ENCODE peak calls at places on chromosomes 16 and 17, in four cellular contexts. T, Q, A and C are unnamed samples.

GRCh38 chr17:66268247-66268927 is 34.0 kb upstream of the PRKCA start:
- DNase-seq in Q (peak), T (no peak), A (no peak), C (no peak)

GRCh38 chr17:19645608-19646250 is 2.8 kb upstream of the ALDH3A2 start:
- DNase-seq in T (peak), Q (no peak), A (peak), C (no peak)

GRCh38 chr17:44968225-44969143 is at the start of gene C1QL1:
- DNase-seq in A (peak), Q (peak), T (peak), C (peak)

GRCh38 chr16:29995911-29996772 is at the start of gene INO80E:
- DNase-seq in Q (peak), A (peak), T (peak), C (peak)

GRCh38 chr17:33225509-33225908 is 67.6 kb downstream of the ASIC2 start:
- DNase-seq in Q (no peak), A (no peak), T (no peak), C (no peak)

GRCh38 chr17:21039839-21040575 is 2.8 kb downstream of the USP22 start:
- DNase-seq in Q (peak), A (no peak), T (peak), C (no peak)

GRCh38 chr17:8384801-8385335 is 1.9 kb upstream of the RPL26 start:
- DNase-seq in T (peak), A (peak), Q (peak), C (no peak)

GRCh38 chr16:25210758-25211157 is 6.0 kb upstream of the AQP8 start:
- DNase-seq in A (no peak), T (no peak), Q (peak), C (no peak)

GRCh38 chr17:78362671-78363070 is 2.8 kb upstream of the SOCS3 start:
- DNase-seq in T (no peak), Q (no peak), A (peak), C (no peak)

GRCh38 chr17:81684442-81684911 is 666 bp downstream of the HGS start:
- DNase-seq in T (peak), A (no peak), Q (peak), C (no peak)

GRCh38 chr16:22684282-22685161 is 129.4 kb upstream of the HS3ST2 start:
- DNase-seq in Q (peak), A (no peak), T (no peak), C (no peak)

GRCh38 chr17:68591583-68591982 is 9.6 kb downstream of the FAM20A start:
- DNase-seq in A (peak), Q (no peak), T (peak), C (no peak)

GRCh38 chr17:42403150-42403549 is 14.9 kb upstream of the STAT3 start:
- DNase-seq in Q (no peak), A (peak), T (peak), C (no peak)

GRCh38 chr17:48011405-48012150 is 26.0 kb downstream of the COPZ2 start:
- DNase-seq in T (peak), Q (peak), A (peak), C (no peak)

GRCh38 chr17:144936-145670 is 7.7 kb downstream of the SCGB1C2 start:
- DNase-seq in T (no peak), A (no peak), Q (no peak), C (peak)

GRCh38 chr16:30151091-30151490 is 28.1 kb upstream of the MAPK3 start:
- DNase-seq in A (no peak), Q (no peak), T (no peak), C (no peak)

GRCh38 chr16:12459401-12459791 is 344.3 kb downstream of the CPPED1 start:
- DNase-seq in Q (no peak), T (no peak), A (no peak), C (no peak)

GRCh38 chr17:35879748-35880654 is at the start of gene CCL5:
- DNase-seq in Q (peak), A (no peak), T (no peak), C (no peak)

GRCh38 chr17:7944321-7944720 is 12.3 kb downstream of the CNTROB start:
- DNase-seq in T (no peak), A (no peak), Q (no peak), C (no peak)

GRCh38 chr17:42179911-42180410 is 981 bp downstream of the KCNH4 start:
- DNase-seq in T (peak), A (peak), Q (peak), C (peak)

GRCh38 chr17:18314059-18314730 is 599 bp downstream of the TOP3A start:
- DNase-seq in T (no peak), Q (peak), A (no peak), C (no peak)

GRCh38 chr17:1078062-1078711 is 81.3 kb downstream of the TIMM22 start:
- DNase-seq in T (peak), A (no peak), Q (no peak), C (peak)

GRCh38 chr17:77208217-77208808 is 67.5 kb downstream of the SEC14L1 start:
- DNase-seq in A (no peak), T (peak), Q (peak), C (no peak)

GRCh38 chr17:48373882-48374281 is 56.1 kb downstream of the SKAP1 start:
- DNase-seq in Q (no peak), A (no peak), T (no peak), C (no peak)

GRCh38 chr16:14028207-14028606 is 42.9 kb upstream of the MRTFB start:
- DNase-seq in Q (no peak), T (no peak), A (no peak), C (no peak)

GRCh38 chr16:67528222-67528869 is at the start of gene RIPOR1:
- DNase-seq in A (peak), Q (no peak), T (peak), C (peak)

GRCh38 chr17:66276328-66276937 is 26.0 kb upstream of the PRKCA start:
- DNase-seq in T (peak), Q (peak), A (no peak), C (no peak)

GRCh38 chr17:80807014-80807413 is 184.6 kb upstream of the CHMP6 start:
- DNase-seq in A (no peak), T (no peak), Q (no peak), C (no peak)

GRCh38 chr17:27256225-27257030 is 37.5 kb upstream of the WSB1 start:
- DNase-seq in A (no peak), Q (peak), T (no peak), C (no peak)

GRCh38 chr16:57194512-57194911 is 8.4 kb downstream of the RSPRY1 start:
- DNase-seq in Q (peak), T (peak), A (no peak), C (no peak)

GRCh38 chr17:60161598-60162330 is 12.0 kb downstream of the CA4 start:
- DNase-seq in Q (no peak), T (peak), A (peak), C (no peak)

GRCh38 chr16:4966736-4967453 is 8.8 kb downstream of the SEC14L5 start:
- DNase-seq in A (no peak), Q (no peak), T (no peak), C (no peak)

GRCh38 chr16:12898556-12898955 is 2.8 kb upstream of the SHISA9 start:
- DNase-seq in Q (no peak), A (peak), T (peak), C (no peak)

GRCh38 chr17:37607637-37608368 is 1.4 kb downstream of the SYNRG start:
- DNase-seq in Q (no peak), A (no peak), T (no peak), C (no peak)

DNA sequence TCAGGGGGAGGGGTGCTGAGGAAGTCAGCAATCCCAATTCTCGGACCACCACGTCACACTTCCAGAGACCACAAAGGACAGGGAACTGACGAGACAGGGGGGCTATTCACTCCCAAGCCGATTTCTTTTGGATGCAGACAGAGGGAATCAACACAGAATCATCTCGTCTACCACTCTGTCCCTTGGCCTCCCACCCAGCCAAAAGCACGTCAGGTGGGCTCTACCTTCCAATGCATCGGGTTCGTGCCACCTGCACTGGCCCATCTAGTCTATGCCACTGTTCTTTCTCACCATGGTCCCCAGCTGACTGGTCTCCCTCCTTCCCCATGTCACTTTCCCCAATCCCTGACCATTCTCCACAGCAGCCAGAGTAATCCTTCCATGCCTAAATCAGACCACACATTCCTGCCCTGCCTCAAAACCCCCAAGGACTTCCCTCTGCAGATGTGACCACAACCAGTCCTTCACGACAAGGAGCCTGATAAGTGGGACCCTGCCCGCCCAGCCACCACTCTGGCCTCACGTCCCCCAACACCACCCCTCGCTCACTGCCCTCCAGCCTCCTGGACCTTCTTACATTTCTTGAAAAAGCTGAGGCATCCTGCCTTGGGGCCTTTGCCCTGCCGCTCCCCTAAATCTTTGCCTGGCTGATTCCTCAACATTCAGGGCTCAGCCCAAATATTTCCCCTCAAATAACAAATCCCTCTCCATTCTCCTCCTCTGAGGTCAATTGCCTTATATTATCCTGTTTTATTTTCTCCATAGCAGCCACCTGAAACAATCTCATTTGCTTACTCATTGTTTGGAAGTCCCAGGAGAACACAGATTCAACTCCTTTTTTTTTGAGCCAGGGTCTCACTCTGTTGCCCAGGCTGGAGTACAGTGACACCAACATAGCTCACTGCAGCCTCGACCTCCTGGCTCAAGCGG is 70.4 kb downstream of the IL21R start:
- DNase-seq in Q (no peak), T (no peak), A (no peak), C (no peak)
- H4K5ac ChIP-seq in Q (no peak), T (no peak), A (no peak), C (no peak)

GRCh38 chr16:87849419-87850008 is 19.8 kb downstream of the SLC7A5 start:
- DNase-seq in Q (no peak), T (no peak), A (no peak), C (no peak)

GRCh38 chr16:87851601-87852000 is 17.7 kb downstream of the SLC7A5 start:
- DNase-seq in T (peak), Q (no peak), A (no peak), C (peak)

GRCh38 chr16:87850009-87851006 is 19.0 kb downstream of the SLC7A5 start:
- DNase-seq in A (peak), Q (peak), T (peak), C (peak)

GRCh38 chr16:87848676-87849345 is 20.5 kb downstream of the SLC7A5 start:
- DNase-seq in A (no peak), Q (no peak), T (no peak), C (no peak)

GRCh38 chr16:87851141-87851587 is 18.1 kb downstream of the SLC7A5 start:
- DNase-seq in Q (no peak), T (peak), A (no peak), C (no peak)
- H4K5ac ChIP-seq in Q (no peak), T (no peak), A (no peak), C (no peak)

GRCh38 chr17:11279776-11280344 is 38.8 kb downstream of the SHISA6 start:
- DNase-seq in Q (no peak), A (peak), T (no peak), C (no peak)

GRCh38 chr17:11276486-11276885 is 35.5 kb downstream of the SHISA6 start:
- DNase-seq in T (no peak), A (no peak), Q (no peak), C (no peak)

GRCh38 chr17:11282586-11282985 is 41.6 kb downstream of the SHISA6 start:
- DNase-seq in A (peak), Q (no peak), T (no peak), C (no peak)

GRCh38 chr17:11278186-11278983 is 37.4 kb downstream of the SHISA6 start:
- DNase-seq in T (no peak), Q (no peak), A (peak), C (no peak)

GRCh38 chr17:11278984-11279270 is 37.9 kb downstream of the SHISA6 start:
- DNase-seq in T (no peak), Q (no peak), A (peak), C (no peak)
- H4K5ac ChIP-seq in T (no peak), Q (no peak), A (no peak), C (no peak)

GRCh38 chr17:73581379-73581778 is 62.9 kb downstream of the SDK2 start:
- DNase-seq in T (no peak), A (no peak), Q (no peak), C (no peak)
- H4K5ac ChIP-seq in T (no peak), A (no peak), Q (no peak), C (no peak)

GRCh38 chr17:61641715-61642114 is 50.7 kb upstream of the NACA2 start:
- DNase-seq in T (no peak), A (no peak), Q (no peak), C (no peak)

GRCh38 chr17:61639818-61640217 is 48.8 kb upstream of the NACA2 start:
- DNase-seq in T (no peak), A (no peak), Q (no peak), C (no peak)

GRCh38 chr17:61638087-61638486 is 47.1 kb upstream of the NACA2 start:
- DNase-seq in Q (no peak), T (no peak), A (no peak), C (no peak)

GRCh38 chr17:61642768-61643167 is 51.7 kb upstream of the NACA2 start:
- DNase-seq in A (no peak), Q (no peak), T (no peak), C (no peak)

DNA sequence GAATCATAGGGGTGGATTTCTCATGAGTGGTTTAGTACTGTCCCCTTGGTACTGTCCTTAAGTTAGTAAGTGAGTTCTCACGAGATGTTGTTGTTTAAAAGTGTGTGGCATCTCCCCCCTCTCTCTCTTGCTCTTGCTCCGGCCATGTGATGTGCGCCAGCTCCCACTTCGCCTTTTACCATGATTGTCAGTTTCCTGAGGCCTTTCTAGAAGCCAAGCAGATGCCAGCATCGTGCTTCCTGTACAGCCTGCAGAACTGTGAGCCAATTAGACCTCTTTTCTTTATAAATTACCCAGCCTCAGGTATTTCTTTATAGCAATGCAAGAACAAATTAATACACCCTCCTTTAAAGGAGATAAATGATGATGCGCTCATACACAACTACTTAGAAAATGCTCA is 50.1 kb upstream of the NACA2 start:
- DNase-seq in T (no peak), A (no peak), Q (no peak), C (no peak)
- H4K5ac ChIP-seq in T (no peak), A (no peak), Q (no peak), C (no peak)

DNA sequence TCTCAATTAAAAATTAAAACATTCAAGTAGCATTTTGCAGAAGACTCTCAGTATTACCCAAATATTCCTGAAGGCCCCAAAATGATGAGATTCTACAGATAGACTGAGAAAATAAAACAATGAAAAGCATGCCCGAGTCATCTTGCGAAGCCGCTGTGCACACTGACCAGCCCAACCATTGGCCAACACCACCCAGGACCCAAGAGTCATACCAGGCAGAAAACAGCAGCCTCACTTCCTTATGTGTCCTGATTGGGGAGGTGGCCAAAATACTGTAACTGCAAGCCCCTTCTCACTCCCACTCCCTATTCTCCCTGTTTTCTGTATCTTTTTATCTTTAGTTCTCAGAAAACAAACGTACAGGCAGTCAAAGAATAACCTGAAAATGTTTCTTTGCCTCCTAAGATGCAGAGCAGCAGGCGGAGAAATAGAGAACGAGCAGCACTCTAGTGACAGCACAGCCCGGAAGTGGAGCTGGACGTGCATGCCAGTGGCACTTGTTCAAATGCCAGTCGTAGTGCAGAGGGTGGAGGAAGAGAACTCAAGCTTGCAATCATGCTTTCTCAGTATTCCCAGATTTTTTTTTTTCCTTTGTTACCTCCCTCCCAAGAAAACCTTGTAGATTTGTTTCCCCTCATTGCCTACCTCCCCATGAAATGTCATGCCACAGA is 182.3 kb upstream of the SOX9 start:
- DNase-seq in Q (no peak), A (no peak), T (no peak), C (no peak)
- H4K5ac ChIP-seq in Q (no peak), A (no peak), T (no peak), C (no peak)

GRCh38 chr16:60478810-60479209 is 1557.4 kb downstream of the CDH8 start:
- DNase-seq in Q (no peak), A (no peak), T (no peak), C (no peak)
- H4K5ac ChIP-seq in Q (no peak), A (no peak), T (no peak), C (no peak)

GRCh38 chr16:20760346-20760745 is 3.5 kb upstream of the ACSM3 start:
- DNase-seq in Q (no peak), T (no peak), A (no peak), C (no peak)
- H4K5ac ChIP-seq in Q (no peak), T (no peak), A (no peak), C (no peak)

GRCh38 chr16:78281115-78281514 is 181.7 kb downstream of the WWOX start:
- DNase-seq in A (no peak), T (no peak), Q (no peak), C (no peak)
- H4K5ac ChIP-seq in A (no peak), T (no peak), Q (no peak), C (no peak)

GRCh38 chr16:85391175-85391707 is 221.9 kb upstream of the GSE1 start:
- DNase-seq in Q (no peak), A (no peak), T (no peak), C (peak)
- H4K5ac ChIP-seq in Q (no peak), A (no peak), T (no peak), C (no peak)